ENCODE peak calls at places on chromosomes 16 and 17, in seven cellular contexts. One of them, this sample, is unnamed.

GRCh38 chr17:58755577-58756245 is at the start of gene PPM1E:
- DNase-seq in keratinocyte: no peak
- DNase-seq in AML-193: no peak
- DNase-seq in kidney tubule cell: peak
- DNase-seq in retina: peak
- DNase-seq in CD8-positive, alpha-beta memory T cell: peak
- DNase-seq in adrenal gland: peak
- DNase-seq in this sample: peak

GRCh38 chr17:8410882-8411238 is 13.2 kb upstream of the RNF222 start:
- DNase-seq in CD8-positive, alpha-beta memory T cell: no peak
- DNase-seq in adrenal gland: peak
- DNase-seq in AML-193: no peak
- DNase-seq in keratinocyte: no peak
- DNase-seq in retina: no peak
- DNase-seq in kidney tubule cell: no peak
- DNase-seq in this sample: no peak

GRCh38 chr17:42230225-42230624 is 35.9 kb upstream of the GHDC start:
- DNase-seq in CD8-positive, alpha-beta memory T cell: no peak
- DNase-seq in kidney tubule cell: no peak
- DNase-seq in adrenal gland: peak
- DNase-seq in AML-193: no peak
- DNase-seq in keratinocyte: no peak
- DNase-seq in retina: no peak
- DNase-seq in this sample: no peak

GRCh38 chr17:21298056-21298982 is 13.8 kb downstream of the MAP2K3 start:
- DNase-seq in retina: no peak
- DNase-seq in AML-193: no peak
- DNase-seq in kidney tubule cell: no peak
- DNase-seq in CD8-positive, alpha-beta memory T cell: no peak
- DNase-seq in keratinocyte: no peak
- DNase-seq in adrenal gland: no peak
- DNase-seq in this sample: no peak

GRCh38 chr17:79905832-79906231 is 66.6 kb upstream of the CBX4 start:
- DNase-seq in AML-193: no peak
- DNase-seq in adrenal gland: no peak
- DNase-seq in kidney tubule cell: peak
- DNase-seq in keratinocyte: no peak
- DNase-seq in retina: no peak
- DNase-seq in CD8-positive, alpha-beta memory T cell: no peak
- DNase-seq in this sample: peak

GRCh38 chr17:7043544-7044268 is at the start of gene SLC16A11:
- DNase-seq in AML-193: no peak
- DNase-seq in CD8-positive, alpha-beta memory T cell: peak
- DNase-seq in retina: peak
- DNase-seq in adrenal gland: no peak
- DNase-seq in kidney tubule cell: no peak
- DNase-seq in keratinocyte: no peak
- DNase-seq in this sample: peak

GRCh38 chr17:6544011-6544370 is 12.4 kb downstream of the PITPNM3 start:
- DNase-seq in CD8-positive, alpha-beta memory T cell: no peak
- DNase-seq in adrenal gland: no peak
- DNase-seq in AML-193: no peak
- DNase-seq in retina: no peak
- DNase-seq in kidney tubule cell: no peak
- DNase-seq in keratinocyte: no peak
- DNase-seq in this sample: no peak

GRCh38 chr17:37118738-37119137 is 170.0 kb downstream of the AATF start:
- DNase-seq in adrenal gland: no peak
- DNase-seq in kidney tubule cell: no peak
- DNase-seq in keratinocyte: no peak
- DNase-seq in retina: no peak
- DNase-seq in CD8-positive, alpha-beta memory T cell: no peak
- DNase-seq in AML-193: no peak
- DNase-seq in this sample: no peak

GRCh38 chr17:56425483-56425882 is 168.0 kb upstream of the NOG start:
- DNase-seq in CD8-positive, alpha-beta memory T cell: no peak
- DNase-seq in adrenal gland: no peak
- DNase-seq in keratinocyte: no peak
- DNase-seq in retina: no peak
- DNase-seq in kidney tubule cell: no peak
- DNase-seq in AML-193: no peak
- DNase-seq in this sample: no peak

GRCh38 chr17:32386844-32387243 is 36.9 kb downstream of the ZNF207 start:
- DNase-seq in adrenal gland: no peak
- DNase-seq in retina: no peak
- DNase-seq in kidney tubule cell: peak
- DNase-seq in keratinocyte: no peak
- DNase-seq in AML-193: no peak
- DNase-seq in CD8-positive, alpha-beta memory T cell: no peak
- DNase-seq in this sample: no peak

GRCh38 chr17:51869387-51869786 is 289.1 kb downstream of the CA10 start:
- DNase-seq in kidney tubule cell: peak
- DNase-seq in AML-193: peak
- DNase-seq in adrenal gland: no peak
- DNase-seq in keratinocyte: no peak
- DNase-seq in CD8-positive, alpha-beta memory T cell: no peak
- DNase-seq in retina: no peak
- DNase-seq in this sample: no peak

GRCh38 chr16:87778830-87779579 is 13.2 kb upstream of the KLHDC4 start:
- DNase-seq in AML-193: peak
- DNase-seq in kidney tubule cell: peak
- DNase-seq in retina: peak
- DNase-seq in adrenal gland: peak
- DNase-seq in CD8-positive, alpha-beta memory T cell: peak
- DNase-seq in keratinocyte: peak
- DNase-seq in this sample: peak